ENCODE peak calls at places on chromosomes 13 and 19, in four cellular contexts. One of them, this sample, is unnamed.
A peak's percentile ranks its signal among the peaks of the same experiment; 100 is the strongest.

GRCh38 chr13:40394304-40394983 is 272.0 kb downstream of the FOXO1 start:
- DNase-seq in GM23338: no peak
- DNase-seq in hepatocyte: no peak
- DNase-seq in GM12878: no peak
- DNase-seq in this sample: no peak

GRCh38 chr19:604355-604754 is 14.7 kb downstream of the HCN2 start:
- DNase-seq in GM23338: no peak
- DNase-seq in hepatocyte: no peak
- DNase-seq in GM12878: no peak
- DNase-seq in this sample: no peak

GRCh38 chr13:84121456-84121855 is 239.2 kb upstream of the SLITRK1 start:
- DNase-seq in hepatocyte: peak; percentile 3
- DNase-seq in GM12878: no peak
- DNase-seq in GM23338: no peak
- DNase-seq in this sample: no peak

GRCh38 chr13:39955560-39955959 is 300.1 kb downstream of the COG6 start:
- DNase-seq in hepatocyte: no peak
- DNase-seq in GM23338: no peak
- DNase-seq in GM12878: no peak
- DNase-seq in this sample: no peak

GRCh38 chr13:20387441-20387971 is 138.2 kb downstream of the CRYL1 start:
- DNase-seq in hepatocyte: no peak
- DNase-seq in GM12878: no peak
- DNase-seq in GM23338: no peak
- DNase-seq in this sample: no peak

GRCh38 chr13:74061939-74062595 is 72.1 kb downstream of the KLF12 start:
- DNase-seq in GM23338: no peak
- DNase-seq in hepatocyte: no peak
- DNase-seq in GM12878: peak; percentile 55
- DNase-seq in this sample: no peak

GRCh38 chr13:48231080-48231479 is 1.9 kb upstream of the ITM2B start:
- DNase-seq in GM12878: no peak
- DNase-seq in GM23338: no peak
- DNase-seq in hepatocyte: peak; percentile 32
- DNase-seq in this sample: no peak

GRCh38 chr19:35013820-35014754 is 14.0 kb downstream of the GRAMD1A start:
- DNase-seq in GM12878: no peak
- DNase-seq in GM23338: no peak
- DNase-seq in hepatocyte: peak; percentile 4
- DNase-seq in this sample: no peak

GRCh38 chr13:98297043-98297442 is 120.0 kb upstream of the RNF113B start:
- DNase-seq in GM12878: no peak
- DNase-seq in hepatocyte: no peak
- DNase-seq in GM23338: no peak
- DNase-seq in this sample: no peak

GRCh38 chr19:46426506-46427162 is 2.1 kb downstream of the PNMA8C start:
- DNase-seq in hepatocyte: peak; percentile 94
- DNase-seq in GM23338: peak; percentile 94
- DNase-seq in GM12878: no peak
- DNase-seq in this sample: no peak

GRCh38 chr13:113647351-113648217 is 10.4 kb downstream of the ATP4B start:
- DNase-seq in GM12878: no peak
- DNase-seq in GM23338: no peak
- DNase-seq in hepatocyte: peak; percentile 51
- DNase-seq in this sample: peak; percentile 14

GRCh38 chr19:27744926-27745844 is 1467.8 kb downstream of the UQCRFS1 start:
- DNase-seq in GM12878: no peak
- DNase-seq in GM23338: no peak
- DNase-seq in hepatocyte: no peak
- DNase-seq in this sample: no peak

GRCh38 chr19:27745978-27746542 is 1466.9 kb downstream of the UQCRFS1 start:
- DNase-seq in GM12878: no peak
- DNase-seq in hepatocyte: no peak
- DNase-seq in GM23338: no peak
- DNase-seq in this sample: no peak

GRCh38 chr19:27748551-27749152 is 1464.3 kb downstream of the UQCRFS1 start:
- DNase-seq in GM23338: no peak
- DNase-seq in GM12878: no peak
- DNase-seq in hepatocyte: no peak
- DNase-seq in this sample: no peak

GRCh38 chr19:27750697-27751391 is 1462.1 kb downstream of the UQCRFS1 start:
- DNase-seq in hepatocyte: no peak
- DNase-seq in GM12878: no peak
- DNase-seq in GM23338: no peak
- DNase-seq in this sample: no peak

GRCh38 chr19:27746691-27747380 is 1466.1 kb downstream of the UQCRFS1 start:
- DNase-seq in hepatocyte: no peak
- DNase-seq in GM12878: no peak
- DNase-seq in GM23338: peak; percentile 77
- DNase-seq in this sample: no peak
- H3K4me3 ChIP-seq in hepatocyte: no peak overlapping the region
- H3K4me3 ChIP-seq in GM12878: no peak overlapping the region
- H3K4me3 ChIP-seq in GM23338: peak overlapping the region; percentile 43
- H3K4me3 ChIP-seq in this sample: no peak overlapping the region

GRCh38 chr19:50688766-50689165 is 30.8 kb downstream of the SHANK1 start:
- DNase-seq in GM23338: no peak
- DNase-seq in hepatocyte: no peak
- DNase-seq in GM12878: no peak
- DNase-seq in this sample: no peak

GRCh38 chr19:50690439-50690838 is 29.2 kb downstream of the SHANK1 start:
- DNase-seq in GM12878: no peak
- DNase-seq in hepatocyte: no peak
- DNase-seq in GM23338: no peak
- DNase-seq in this sample: no peak

DNA sequence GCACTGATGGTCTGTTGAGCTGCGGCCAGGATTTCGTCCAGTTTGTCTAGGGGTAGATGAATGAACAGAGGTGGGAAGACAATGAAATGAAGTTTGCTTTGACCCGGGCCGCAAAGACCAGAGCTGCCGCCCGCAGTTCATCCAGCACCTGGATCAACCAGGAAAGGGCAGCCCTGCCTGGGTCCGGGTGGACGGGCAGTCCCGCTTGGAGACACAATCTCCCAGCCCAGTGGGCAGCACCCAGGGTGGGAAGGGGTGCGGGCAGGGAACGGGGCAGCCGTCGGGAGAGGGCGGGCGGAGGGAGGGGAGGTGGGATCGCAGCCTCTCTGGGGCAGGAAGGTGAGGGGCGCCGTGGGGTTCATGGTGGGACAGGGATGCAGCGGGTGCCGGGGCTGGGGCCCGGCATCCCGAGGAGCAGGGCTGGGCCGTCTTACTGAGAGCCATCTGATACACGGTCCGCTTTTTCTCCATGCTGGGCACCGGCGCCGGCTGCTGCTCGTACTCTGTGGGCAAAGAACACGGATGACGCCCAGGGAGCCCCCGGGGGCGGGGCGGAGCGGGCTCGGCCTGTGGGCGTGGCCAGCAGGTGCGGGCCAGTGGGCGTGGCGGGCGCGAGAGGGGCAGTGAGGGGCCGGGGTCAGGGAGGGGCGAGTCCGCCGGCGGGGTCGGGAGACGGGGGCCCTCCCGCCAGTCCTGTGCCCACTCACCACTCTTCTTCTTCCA is 33.1 kb downstream of the SHANK1 start:
- DNase-seq in hepatocyte: no peak
- DNase-seq in GM23338: peak; percentile 59
- DNase-seq in GM12878: no peak
- DNase-seq in this sample: no peak
- TF ChIP-seq EZH2 in hepatocyte: peak; percentile 43
- TF ChIP-seq EZH2 in GM23338: no peak
- TF ChIP-seq EZH2 in GM12878: no peak
- TF ChIP-seq EZH2 in this sample: no peak

GRCh38 chr19:13847033-13847899 is 29.7 kb upstream of the NANOS3 start:
- DNase-seq in GM12878: no peak
- DNase-seq in GM23338: peak; percentile 97
- DNase-seq in hepatocyte: peak; percentile 98
- DNase-seq in this sample: peak; percentile 74

GRCh38 chr19:13847900-13848677 is 28.8 kb upstream of the NANOS3 start:
- DNase-seq in hepatocyte: no peak
- DNase-seq in GM23338: no peak
- DNase-seq in GM12878: no peak
- DNase-seq in this sample: no peak

GRCh38 chr19:13849277-13849676 is 27.7 kb upstream of the NANOS3 start:
- DNase-seq in hepatocyte: no peak
- DNase-seq in GM12878: no peak
- DNase-seq in GM23338: no peak
- DNase-seq in this sample: no peak

GRCh38 chr19:13849991-13850909 is 26.7 kb upstream of the NANOS3 start:
- DNase-seq in GM23338: peak; percentile 88
- DNase-seq in hepatocyte: peak; percentile 96
- DNase-seq in GM12878: no peak
- DNase-seq in this sample: no peak

DNA sequence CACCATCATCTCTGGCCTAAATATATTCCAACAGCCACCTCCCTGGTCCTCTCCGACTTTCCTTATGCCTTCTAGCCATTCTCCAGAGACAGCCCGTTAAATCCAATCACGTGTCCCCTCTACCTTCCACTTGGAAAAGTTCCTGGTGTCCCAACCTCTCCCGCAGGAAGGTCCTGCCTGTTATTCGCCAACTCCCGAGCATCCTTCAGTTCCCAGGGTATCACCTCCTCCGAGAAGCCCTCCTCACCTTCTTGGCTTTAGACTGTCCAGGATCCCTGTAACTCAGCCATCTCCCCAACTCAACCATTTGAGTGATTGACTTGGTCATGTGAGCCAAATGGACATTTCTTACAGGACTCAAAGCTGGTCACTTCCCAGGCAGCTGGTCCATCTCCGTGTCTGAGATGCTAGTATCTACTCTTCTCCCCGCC is 28.1 kb upstream of the NANOS3 start:
- DNase-seq in GM12878: no peak
- DNase-seq in GM23338: no peak
- DNase-seq in hepatocyte: no peak
- DNase-seq in this sample: no peak
- H3K4me3 ChIP-seq in GM12878: no peak overlapping the region
- H3K4me3 ChIP-seq in GM23338: no peak overlapping the region
- H3K4me3 ChIP-seq in hepatocyte: no peak overlapping the region
- H3K4me3 ChIP-seq in this sample: no peak overlapping the region

GRCh38 chr19:7977723-7978040 is 27.8 kb downstream of the ELAVL1 start:
- DNase-seq in hepatocyte: no peak
- DNase-seq in GM12878: no peak
- DNase-seq in GM23338: no peak
- DNase-seq in this sample: no peak
- TF ChIP-seq EZH2 in hepatocyte: no peak
- TF ChIP-seq EZH2 in GM12878: no peak
- TF ChIP-seq EZH2 in GM23338: no peak
- TF ChIP-seq EZH2 in this sample: no peak

GRCh38 chr13:27006519-27007161 is 165.0 kb downstream of the USP12 start:
- DNase-seq in hepatocyte: peak; percentile 63
- DNase-seq in GM12878: no peak
- DNase-seq in GM23338: peak; percentile 55
- DNase-seq in this sample: no peak

GRCh38 chr13:27005976-27006518 is 165.6 kb downstream of the USP12 start:
- DNase-seq in hepatocyte: no peak
- DNase-seq in GM23338: no peak
- DNase-seq in GM12878: no peak
- DNase-seq in this sample: no peak

GRCh38 chr13:27005556-27005955 is 166.1 kb downstream of the USP12 start:
- DNase-seq in GM12878: no peak
- DNase-seq in hepatocyte: no peak
- DNase-seq in GM23338: peak; percentile 22
- DNase-seq in this sample: no peak

GRCh38 chr13:27008733-27009132 is 162.9 kb downstream of the USP12 start:
- DNase-seq in GM23338: no peak
- DNase-seq in GM12878: no peak
- DNase-seq in hepatocyte: no peak
- DNase-seq in this sample: no peak

GRCh38 chr13:27007166-27007565 is 164.4 kb downstream of the USP12 start:
- DNase-seq in hepatocyte: no peak
- DNase-seq in GM12878: no peak
- DNase-seq in GM23338: peak; percentile 33
- DNase-seq in this sample: no peak
- H3K4me3 ChIP-seq in hepatocyte: no peak overlapping the region
- H3K4me3 ChIP-seq in GM12878: no peak overlapping the region
- H3K4me3 ChIP-seq in GM23338: peak overlapping the region; percentile 73
- H3K4me3 ChIP-seq in this sample: peak overlapping the region; percentile 75

GRCh38 chr19:11363881-11364280 is 8.6 kb downstream of the PLPPR2 start:
- DNase-seq in GM23338: no peak
- DNase-seq in GM12878: no peak
- DNase-seq in hepatocyte: no peak
- DNase-seq in this sample: no peak

GRCh38 chr19:11365557-11366117 is 8.8 kb upstream of the SWSAP1 start:
- DNase-seq in GM12878: no peak
- DNase-seq in hepatocyte: no peak
- DNase-seq in GM23338: no peak
- DNase-seq in this sample: no peak

GRCh38 chr19:11364935-11365334 is 9.5 kb upstream of the SWSAP1 start:
- DNase-seq in GM12878: no peak
- DNase-seq in GM23338: no peak
- DNase-seq in hepatocyte: no peak
- DNase-seq in this sample: no peak

GRCh38 chr19:11361771-11362731 is 6.8 kb downstream of the PLPPR2 start:
- DNase-seq in hepatocyte: no peak
- DNase-seq in GM23338: peak; percentile 89
- DNase-seq in GM12878: no peak
- DNase-seq in this sample: no peak

GRCh38 chr19:11364296-11364904 is 9.2 kb downstream of the PLPPR2 start:
- DNase-seq in GM12878: no peak
- DNase-seq in hepatocyte: no peak
- DNase-seq in GM23338: no peak
- DNase-seq in this sample: no peak
- TF ChIP-seq EZH2 in GM12878: no peak
- TF ChIP-seq EZH2 in hepatocyte: no peak
- TF ChIP-seq EZH2 in GM23338: no peak
- TF ChIP-seq EZH2 in this sample: no peak

GRCh38 chr19:50341091-50341564 is 12.0 kb upstream of the KCNC3 start:
- DNase-seq in GM12878: peak; percentile 96
- DNase-seq in hepatocyte: no peak
- DNase-seq in GM23338: no peak
- DNase-seq in this sample: no peak

GRCh38 chr19:50349277-50350057 is 16.0 kb downstream of the NAPSA start:
- DNase-seq in hepatocyte: no peak
- DNase-seq in GM23338: peak; percentile 35
- DNase-seq in GM12878: no peak
- DNase-seq in this sample: no peak

DNA sequence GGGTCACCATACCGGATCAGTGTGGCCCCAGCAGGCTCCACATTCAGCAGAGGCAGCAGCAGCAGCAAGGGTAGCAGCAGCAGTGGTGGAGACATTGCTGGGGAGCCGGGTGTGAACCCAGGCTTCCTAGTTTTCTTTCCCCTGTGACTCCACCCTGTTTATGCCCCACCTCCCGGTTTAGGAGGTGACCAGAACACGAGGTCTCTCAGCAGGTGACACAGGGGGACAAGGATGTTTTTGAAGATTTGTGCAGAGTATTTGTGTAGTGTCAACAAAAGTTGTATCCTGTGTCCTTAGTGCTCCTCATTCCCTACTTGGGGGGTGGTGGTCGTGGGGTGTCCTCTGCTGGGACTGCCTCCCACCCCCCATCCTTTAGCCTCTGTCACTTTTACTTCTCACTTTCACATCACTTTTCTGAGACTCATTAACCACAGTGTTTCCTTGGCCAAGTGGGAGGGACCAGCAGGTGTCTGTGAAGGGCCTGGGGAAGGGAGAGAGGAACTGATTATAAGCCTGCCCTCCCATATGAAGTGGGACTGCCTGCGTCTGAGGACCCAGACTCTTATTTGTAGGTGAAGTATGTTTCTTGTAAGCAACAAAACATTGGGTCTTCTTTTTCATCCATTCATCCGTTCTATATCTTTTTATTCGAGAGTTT is 15.6 kb upstream of the KCNC3 start:
- DNase-seq in GM12878: peak; percentile 90
- DNase-seq in GM23338: no peak
- DNase-seq in hepatocyte: no peak
- DNase-seq in this sample: no peak
- H3K4me3 ChIP-seq in GM12878: peak overlapping the region; percentile 90
- H3K4me3 ChIP-seq in GM23338: no peak overlapping the region
- H3K4me3 ChIP-seq in hepatocyte: no peak overlapping the region
- H3K4me3 ChIP-seq in this sample: no peak overlapping the region

GRCh38 chr13:50127017-50127725 is 111.9 kb downstream of the KCNRG start:
- DNase-seq in hepatocyte: peak; percentile 72
- DNase-seq in GM12878: no peak
- DNase-seq in GM23338: peak; percentile 63
- DNase-seq in this sample: no peak
- TF ChIP-seq EZH2 in hepatocyte: no peak
- TF ChIP-seq EZH2 in GM12878: no peak
- TF ChIP-seq EZH2 in GM23338: peak; percentile 69
- TF ChIP-seq EZH2 in this sample: no peak

This sample was measured in SK-N-MC.